ENCODE peak calls at places on chromosomes 12 and 14, in six cellular contexts. A is H1, I is K562, M is SK-N-SH, P is GM12878, H is HepG2. L is an unnamed sample.

GRCh38 chr12:116370004-116370404 is 92.5 kb upstream of the MED13L start:
- DNase-seq in A (no peak), I (no peak), M (no peak), P (no peak), H (no peak), L (peak; percentile 75)

GRCh38 chr14:30874999-30875787 is 834 bp downstream of the COCH start:
- DNase-seq in A (no peak), I (peak; percentile 29), M (no peak), P (no peak), H (no peak), L (no peak)

GRCh38 chr12:124898200-124898950 is 16.1 kb downstream of the UBC start:
- DNase-seq in A (peak; percentile 53), I (peak; percentile 50), M (peak; percentile 81), P (no peak), H (peak; percentile 63), L (peak; percentile 90)

GRCh38 chr12:31702047-31702446 is 26.8 kb downstream of the AMN1 start:
- DNase-seq in A (no peak), I (no peak), M (no peak), P (no peak), H (no peak), L (peak; percentile 60)

GRCh38 chr14:64700894-64701293 is 3.3 kb upstream of the PLEKHG3 start:
- DNase-seq in A (no peak), I (no peak), M (no peak), P (no peak), H (no peak), L (no peak)

GRCh38 chr14:21095430-21096205 is 2.8 kb downstream of the ZNF219 start:
- DNase-seq in A (no peak), I (peak; percentile 28), M (peak; percentile 19), P (no peak), H (no peak), L (no peak)

GRCh38 chr12:113347107-113347506 is 11.3 kb upstream of the PLBD2 start:
- DNase-seq in A (no peak), I (no peak), M (no peak), P (no peak), H (no peak), L (no peak)

GRCh38 chr14:52729585-52729924 is 411 bp upstream of the STYX start:
- DNase-seq in A (no peak), I (no peak), M (no peak), P (no peak), H (no peak), L (no peak)

GRCh38 chr12:32367381-32367780 is 32.0 kb upstream of the FGD4 start:
- DNase-seq in A (no peak), I (no peak), M (no peak), P (no peak), H (no peak), L (no peak)

GRCh38 chr12:120766569-120766965 is 40.9 kb downstream of the ACADS start:
- DNase-seq in A (no peak), I (no peak), M (no peak), P (no peak), H (no peak), L (no peak)

GRCh38 chr12:15580431-15580830 is 208.8 kb downstream of the EPS8 start:
- DNase-seq in A (no peak), I (no peak), M (no peak), P (no peak), H (no peak), L (no peak)

GRCh38 chr12:110578522-110579238 is 4.4 kb downstream of the PPTC7 start:
- DNase-seq in A (no peak), I (no peak), M (no peak), P (no peak), H (no peak), L (no peak)

GRCh38 chr12:123512838-123513665 is 20.5 kb downstream of the RILPL1 start:
- DNase-seq in A (no peak), I (no peak), M (no peak), P (no peak), H (no peak), L (no peak)

GRCh38 chr12:42565001-42565400 is 24.5 kb downstream of the PRICKLE1 start:
- DNase-seq in A (no peak), I (no peak), M (no peak), P (no peak), H (no peak), L (no peak)

GRCh38 chr12:5166976-5167375 is 123.3 kb downstream of the KCNA5 start:
- DNase-seq in A (no peak), I (no peak), M (peak; percentile 41), P (no peak), H (no peak), L (no peak)

GRCh38 chr12:62866451-62867082 is 68.4 kb downstream of the PPM1H start:
- DNase-seq in A (no peak), I (no peak), M (no peak), P (no peak), H (peak; percentile 68), L (peak; percentile 85)

GRCh38 chr12:2017724-2018337 is 13.6 kb upstream of the DCP1B start:
- DNase-seq in A (no peak), I (no peak), M (no peak), P (no peak), H (no peak), L (no peak)

GRCh38 chr12:5966486-5967095 is 21.5 kb upstream of the ANO2 start:
- DNase-seq in A (no peak), I (no peak), M (no peak), P (no peak), H (no peak), L (no peak)

GRCh38 chr14:49893309-49894213 is 679 bp downstream of the ARF6 start:
- DNase-seq in A (no peak), I (peak; percentile 68), M (peak; percentile 80), P (no peak), H (no peak), L (peak; percentile 21)

GRCh38 chr12:4960547-4960946 is 50.8 kb downstream of the KCNA1 start:
- DNase-seq in A (no peak), I (no peak), M (no peak), P (no peak), H (no peak), L (no peak)

GRCh38 chr12:3304436-3305135 is 186.4 kb upstream of the PRMT8 start:
- DNase-seq in A (no peak), I (no peak), M (no peak), P (no peak), H (peak; percentile 80), L (no peak)

GRCh38 chr12:125220404-125221273 is 155.4 kb downstream of the AACS start:
- DNase-seq in A (no peak), I (no peak), M (no peak), P (no peak), H (no peak), L (no peak)

GRCh38 chr12:100061814-100062213 is 77.1 kb upstream of the ANKS1B start:
- DNase-seq in A (no peak), I (no peak), M (no peak), P (no peak), H (no peak), L (no peak)

DNA sequence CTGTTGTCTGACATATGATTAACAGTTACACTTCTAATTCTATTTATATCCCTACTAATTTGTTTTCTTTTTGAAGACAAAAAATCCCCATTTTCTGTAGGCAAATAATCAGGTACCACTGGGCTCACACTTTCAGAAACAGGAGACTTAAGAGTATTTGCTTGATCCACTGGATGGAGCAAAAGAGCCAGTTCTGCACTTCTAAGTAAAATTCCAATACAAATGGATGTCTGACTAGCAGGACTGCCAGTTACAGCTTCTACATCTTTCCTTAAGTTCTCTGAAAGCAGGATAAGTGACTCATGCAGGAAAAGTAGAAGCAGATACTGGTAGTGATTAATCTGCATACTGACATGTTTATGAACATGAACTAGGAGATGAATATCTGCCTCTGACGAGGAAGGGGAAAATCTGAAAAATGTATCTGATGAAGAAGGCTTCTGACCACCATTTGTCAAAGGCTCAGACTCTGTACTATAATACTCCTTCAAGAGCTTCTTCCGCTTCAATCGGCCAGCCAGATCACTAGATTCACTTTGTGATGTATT is 73.8 kb upstream of the ANKS1B start:
- DNase-seq in A (no peak), I (no peak), M (peak; percentile 9), P (no peak), H (no peak), L (no peak)
- TF ChIP-seq CHD2 in A (no peak), I (no peak), M (no peak), P (no peak), H (no peak), L (no peak)

DNA sequence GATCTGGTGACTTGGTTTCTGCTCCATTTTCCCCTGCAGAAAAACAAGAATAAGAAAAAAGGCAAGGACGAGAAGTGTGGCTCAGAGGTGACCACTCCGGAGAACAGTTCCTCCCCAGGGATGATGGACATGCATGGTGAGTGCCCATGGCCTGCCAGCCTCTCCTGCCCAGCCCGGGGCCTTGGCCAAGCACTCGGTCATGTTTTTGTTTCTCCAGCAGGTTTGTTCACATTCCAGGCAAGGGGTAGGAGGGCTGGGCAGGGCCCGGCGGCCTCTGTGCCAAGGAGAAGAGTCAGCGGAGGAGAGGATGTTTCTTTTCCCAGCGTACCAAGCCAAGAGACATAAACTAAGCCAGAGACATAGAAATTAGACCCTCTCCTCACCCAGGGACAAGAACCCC is 13.6 kb downstream of the BCL7A start:
- DNase-seq in A (no peak), I (no peak), M (no peak), P (no peak), H (no peak), L (no peak)
- H3K27ac ChIP-seq in A (no peak overlapping the region), I (no peak overlapping the region), M (no peak overlapping the region), P (no peak overlapping the region), H (no peak overlapping the region), L (no peak overlapping the region)

GRCh38 chr12:64680235-64680634 is 69.9 kb downstream of the RASSF3 start:
- DNase-seq in A (no peak), I (peak; percentile 45), M (no peak), P (no peak), H (no peak), L (peak; percentile 86)

GRCh38 chr12:64681200-64682052 is 71.1 kb downstream of the RASSF3 start:
- DNase-seq in A (no peak), I (no peak), M (no peak), P (no peak), H (no peak), L (no peak)

GRCh38 chr12:64685605-64686004 is 73.6 kb downstream of the GNS start:
- DNase-seq in A (no peak), I (no peak), M (no peak), P (no peak), H (no peak), L (no peak)

GRCh38 chr12:64685076-64685475 is 74.1 kb downstream of the GNS start:
- DNase-seq in A (no peak), I (no peak), M (no peak), P (no peak), H (no peak), L (no peak)

GRCh38 chr12:64682572-64683277 is 72.4 kb downstream of the RASSF3 start:
- DNase-seq in A (no peak), I (no peak), M (peak; percentile 80), P (no peak), H (no peak), L (peak; percentile 40)
- TF ChIP-seq EP300 in A (no peak), I (no peak), M (peak; percentile 77), P (no peak), H (no peak), L (no peak)

GRCh38 chr14:34742509-34743115 is 28.2 kb upstream of the CFL2 start:
- DNase-seq in A (no peak), I (no peak), M (no peak), P (no peak), H (no peak), L (no peak)

DNA sequence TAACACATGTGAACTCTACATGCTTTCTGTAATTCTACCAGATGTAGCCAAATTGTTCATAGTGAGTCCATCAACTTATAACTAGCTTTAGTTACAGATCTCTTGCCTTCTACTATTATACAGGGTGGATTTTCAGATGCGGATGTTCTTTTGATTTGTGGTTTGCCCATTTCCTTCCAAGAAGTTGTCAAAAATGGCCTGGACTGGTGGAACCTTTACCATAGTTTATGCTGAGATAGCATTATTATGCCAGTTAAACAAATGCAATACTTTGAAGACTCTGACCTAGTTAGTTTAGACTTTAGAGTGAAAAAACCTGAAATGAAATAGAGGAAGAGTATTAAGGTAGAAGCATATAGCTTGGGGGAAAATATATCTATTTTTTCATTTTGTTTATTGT is 27.4 kb upstream of the CFL2 start:
- DNase-seq in A (no peak), I (no peak), M (no peak), P (no peak), H (no peak), L (no peak)
- TF ChIP-seq CHD2 in A (no peak), I (no peak), M (no peak), P (no peak), H (no peak), L (no peak)

L was measured in A549.